ENCODE peak calls at places on chromosomes 16 and 17, in eight cellular contexts. H, G, L, X, A, Z, T and F are unnamed samples.

GRCh38 chr17:78855561-78856165 is 15.0 kb upstream of the USP36 start:
- ATAC-seq in H (no peak), G (no peak), L (peak; percentile 13), X (no peak), A (no peak), Z (no peak), T (no peak), F (peak; percentile 20)

GRCh38 chr16:58628845-58629680 is 563 bp downstream of the CNOT1 start:
- ATAC-seq in H (peak; percentile 2), G (peak; percentile 5), L (peak; percentile 65), X (peak; percentile 0), A (peak; percentile 1), Z (peak; percentile 0), T (peak; percentile 3), F (peak; percentile 3)

GRCh38 chr16:81767987-81768592 is 11.0 kb upstream of the PLCG2 start:
- ATAC-seq in H (no peak), G (no peak), L (peak; percentile 89), X (no peak), A (no peak), Z (no peak), T (no peak), F (no peak)

GRCh38 chr16:19228057-19228456 is 57.5 kb upstream of the CLEC19A start:
- ATAC-seq in H (no peak), G (no peak), L (no peak), X (no peak), A (no peak), Z (no peak), T (no peak), F (no peak)

GRCh38 chr17:49520386-49521087 is 25.4 kb downstream of the NGFR start:
- ATAC-seq in H (no peak), G (no peak), L (no peak), X (no peak), A (no peak), Z (no peak), T (no peak), F (no peak)

GRCh38 chr16:22163806-22164205 is 1.5 kb downstream of the SDR42E2 start:
- ATAC-seq in H (no peak), G (no peak), L (no peak), X (no peak), A (no peak), Z (no peak), T (no peak), F (no peak)

GRCh38 chr16:70795513-70795912 is 5.4 kb downstream of the VAC14 start:
- ATAC-seq in H (no peak), G (no peak), L (no peak), X (no peak), A (no peak), Z (no peak), T (no peak), F (no peak)

GRCh38 chr16:4625617-4626159 is 1.1 kb downstream of the MGRN1 start:
- ATAC-seq in H (no peak), G (no peak), L (no peak), X (no peak), A (no peak), Z (no peak), T (no peak), F (no peak)

GRCh38 chr17:55717898-55718735 is 4.5 kb downstream of the TMEM100 start:
- ATAC-seq in H (no peak), G (peak; percentile 38), L (peak; percentile 67), X (no peak), A (no peak), Z (no peak), T (peak; percentile 49), F (no peak)

GRCh38 chr17:6592193-6592592 is 35.8 kb upstream of the PITPNM3 start:
- ATAC-seq in H (no peak), G (no peak), L (peak; percentile 96), X (peak; percentile 24), A (no peak), Z (no peak), T (no peak), F (no peak)

GRCh38 chr17:18026408-18026776 is 12.6 kb downstream of the ATPAF2 start:
- ATAC-seq in H (peak; percentile 82), G (peak; percentile 44), L (peak; percentile 42), X (peak; percentile 77), A (peak; percentile 96), Z (peak; percentile 95), T (peak; percentile 74), F (no peak)

GRCh38 chr17:8080208-8080798 is 7.2 kb downstream of the ALOX12B start:
- ATAC-seq in H (no peak), G (no peak), L (peak; percentile 22), X (no peak), A (no peak), Z (no peak), T (no peak), F (no peak)

GRCh38 chr17:61393550-61393903 is 6.1 kb upstream of the TBX2 start:
- ATAC-seq in H (no peak), G (no peak), L (no peak), X (no peak), A (no peak), Z (peak; percentile 33), T (peak; percentile 33), F (no peak)

GRCh38 chr16:88363239-88363891 is 19.4 kb upstream of the ZNF469 start:
- ATAC-seq in H (no peak), G (no peak), L (no peak), X (no peak), A (no peak), Z (no peak), T (peak; percentile 68), F (peak; percentile 77)

GRCh38 chr17:77101521-77102410 is 39.0 kb upstream of the SEC14L1 start:
- ATAC-seq in H (no peak), G (no peak), L (no peak), X (no peak), A (no peak), Z (no peak), T (no peak), F (no peak)

GRCh38 chr16:4517812-4518211 is 20.8 kb downstream of the CDIP1 start:
- ATAC-seq in H (no peak), G (no peak), L (peak; percentile 31), X (no peak), A (no peak), Z (no peak), T (peak; percentile 42), F (no peak)

GRCh38 chr17:17088511-17089205 is 46.4 kb downstream of the MPRIP start:
- ATAC-seq in H (peak; percentile 26), G (no peak), L (no peak), X (peak; percentile 82), A (peak; percentile 38), Z (peak; percentile 66), T (peak; percentile 56), F (no peak)

GRCh38 chr16:21610006-21610544 is 10.7 kb downstream of the METTL9 start:
- ATAC-seq in H (no peak), G (no peak), L (no peak), X (no peak), A (no peak), Z (no peak), T (no peak), F (no peak)

GRCh38 chr16:27430512-27430911 is 28.5 kb downstream of the IL21R start:
- ATAC-seq in H (no peak), G (no peak), L (no peak), X (no peak), A (no peak), Z (no peak), T (no peak), F (peak; percentile 21)

GRCh38 chr17:7842950-7843535 is 9.0 kb downstream of the KDM6B start:
- ATAC-seq in H (no peak), G (peak; percentile 0), L (peak; percentile 25), X (peak; percentile 1), A (no peak), Z (peak; percentile 4), T (no peak), F (peak; percentile 1)

GRCh38 chr16:482468-483185 is 44.9 kb upstream of the CAPN15 start:
- ATAC-seq in H (no peak), G (no peak), L (no peak), X (no peak), A (no peak), Z (no peak), T (no peak), F (no peak)

GRCh38 chr16:47523342-47524006 is 62.3 kb downstream of the PHKB start:
- ATAC-seq in H (no peak), G (no peak), L (peak; percentile 79), X (peak; percentile 45), A (no peak), Z (no peak), T (no peak), F (peak; percentile 99)

GRCh38 chr17:43874293-43874692 is 27.3 kb downstream of the CD300LG start:
- ATAC-seq in H (no peak), G (no peak), L (peak; percentile 52), X (no peak), A (no peak), Z (no peak), T (no peak), F (no peak)

GRCh38 chr17:10069301-10069700 is 129.1 kb downstream of the GAS7 start:
- ATAC-seq in H (no peak), G (no peak), L (peak; percentile 67), X (no peak), A (no peak), Z (no peak), T (no peak), F (no peak)

GRCh38 chr16:3656491-3657468 is 2.3 kb downstream of the DNASE1 start:
- ATAC-seq in H (no peak), G (no peak), L (no peak), X (peak; percentile 85), A (no peak), Z (peak; percentile 61), T (no peak), F (no peak)

GRCh38 chr17:41987642-41988041 is 21.0 kb downstream of the CNP start:
- ATAC-seq in H (no peak), G (peak; percentile 82), L (no peak), X (peak; percentile 91), A (no peak), Z (peak; percentile 98), T (peak; percentile 94), F (no peak)

GRCh38 chr17:17191346-17191792 is 14.8 kb downstream of the PLD6 start:
- ATAC-seq in H (no peak), G (no peak), L (no peak), X (no peak), A (no peak), Z (no peak), T (no peak), F (no peak)

GRCh38 chr16:89118361-89119061 is 24.9 kb downstream of the ACSF3 start:
- ATAC-seq in H (no peak), G (no peak), L (no peak), X (no peak), A (no peak), Z (peak; percentile 8), T (no peak), F (no peak)

GRCh38 chr17:17087424-17088103 is 45.3 kb downstream of the MPRIP start:
- ATAC-seq in H (no peak), G (no peak), L (peak; percentile 18), X (no peak), A (no peak), Z (no peak), T (no peak), F (no peak)

GRCh38 chr17:31443386-31443785 is 51.9 kb downstream of the RAB11FIP4 start:
- ATAC-seq in H (no peak), G (no peak), L (no peak), X (no peak), A (no peak), Z (no peak), T (no peak), F (no peak)